ENCODE peak calls at places on chromosome 3, in nine cellular contexts. One of them, this sample, is unnamed.

GRCh38 chr3:71355037-71355436 is 228.5 kb downstream of the FOXP1 start:
- DNase-seq in transverse colon: no peak
- DNase-seq in heart left ventricle: no peak
- DNase-seq in CD8-positive, alpha-beta memory T cell: no peak
- DNase-seq in lower lobe of right lung: no peak
- DNase-seq in CD8-positive, alpha-beta T cell: no peak
- DNase-seq in tibial artery: no peak
- DNase-seq in neuronal stem cell: no peak
- DNase-seq in mesendoderm: no peak
- DNase-seq in this sample: no peak

GRCh38 chr3:54122046-54122801 is at the start of gene CACNA2D3:
- DNase-seq in transverse colon: peak
- DNase-seq in heart left ventricle: peak
- DNase-seq in CD8-positive, alpha-beta memory T cell: no peak
- DNase-seq in lower lobe of right lung: peak
- DNase-seq in CD8-positive, alpha-beta T cell: no peak
- DNase-seq in tibial artery: no peak
- DNase-seq in neuronal stem cell: no peak
- DNase-seq in mesendoderm: peak
- DNase-seq in this sample: peak

GRCh38 chr3:24624938-24625681 is 130.5 kb upstream of the THRB start:
- DNase-seq in transverse colon: no peak
- DNase-seq in heart left ventricle: no peak
- DNase-seq in CD8-positive, alpha-beta memory T cell: no peak
- DNase-seq in lower lobe of right lung: no peak
- DNase-seq in CD8-positive, alpha-beta T cell: no peak
- DNase-seq in tibial artery: no peak
- DNase-seq in neuronal stem cell: no peak
- DNase-seq in mesendoderm: peak
- DNase-seq in this sample: no peak

GRCh38 chr3:27127195-27127594 is 242.0 kb downstream of the NEK10 start:
- DNase-seq in transverse colon: no peak
- DNase-seq in heart left ventricle: no peak
- DNase-seq in CD8-positive, alpha-beta memory T cell: no peak
- DNase-seq in lower lobe of right lung: no peak
- DNase-seq in CD8-positive, alpha-beta T cell: no peak
- DNase-seq in tibial artery: no peak
- DNase-seq in neuronal stem cell: no peak
- DNase-seq in mesendoderm: no peak
- DNase-seq in this sample: no peak

GRCh38 chr3:58178528-58179234 is 32.1 kb downstream of the DNASE1L3 start:
- DNase-seq in transverse colon: peak
- DNase-seq in heart left ventricle: no peak
- DNase-seq in CD8-positive, alpha-beta memory T cell: no peak
- DNase-seq in lower lobe of right lung: no peak
- DNase-seq in CD8-positive, alpha-beta T cell: no peak
- DNase-seq in tibial artery: no peak
- DNase-seq in neuronal stem cell: no peak
- DNase-seq in mesendoderm: no peak
- DNase-seq in this sample: no peak

GRCh38 chr3:154122096-154122911 is 1.1 kb downstream of the ARHGEF26 start:
- DNase-seq in transverse colon: no peak
- DNase-seq in heart left ventricle: no peak
- DNase-seq in CD8-positive, alpha-beta memory T cell: no peak
- DNase-seq in lower lobe of right lung: peak
- DNase-seq in CD8-positive, alpha-beta T cell: no peak
- DNase-seq in tibial artery: peak
- DNase-seq in neuronal stem cell: peak
- DNase-seq in mesendoderm: peak
- DNase-seq in this sample: no peak

GRCh38 chr3:150170843-150171513 is 200.3 kb upstream of the PFN2 start:
- DNase-seq in transverse colon: no peak
- DNase-seq in heart left ventricle: peak
- DNase-seq in CD8-positive, alpha-beta memory T cell: no peak
- DNase-seq in lower lobe of right lung: no peak
- DNase-seq in CD8-positive, alpha-beta T cell: no peak
- DNase-seq in tibial artery: no peak
- DNase-seq in neuronal stem cell: no peak
- DNase-seq in mesendoderm: no peak
- DNase-seq in this sample: no peak

GRCh38 chr3:160395297-160395696 is 3.7 kb downstream of the IFT80 start:
- DNase-seq in transverse colon: no peak
- DNase-seq in heart left ventricle: no peak
- DNase-seq in CD8-positive, alpha-beta memory T cell: no peak
- DNase-seq in lower lobe of right lung: no peak
- DNase-seq in CD8-positive, alpha-beta T cell: no peak
- DNase-seq in tibial artery: no peak
- DNase-seq in neuronal stem cell: no peak
- DNase-seq in mesendoderm: peak
- DNase-seq in this sample: no peak

GRCh38 chr3:29183346-29184087 is 97.4 kb upstream of the RBMS3 start:
- DNase-seq in transverse colon: no peak
- DNase-seq in heart left ventricle: no peak
- DNase-seq in CD8-positive, alpha-beta memory T cell: no peak
- DNase-seq in lower lobe of right lung: no peak
- DNase-seq in CD8-positive, alpha-beta T cell: no peak
- DNase-seq in tibial artery: no peak
- DNase-seq in neuronal stem cell: no peak
- DNase-seq in mesendoderm: no peak
- DNase-seq in this sample: no peak

GRCh38 chr3:57557088-57557537 is 1.0 kb downstream of the PDE12 start:
- DNase-seq in transverse colon: peak
- DNase-seq in heart left ventricle: no peak
- DNase-seq in CD8-positive, alpha-beta memory T cell: peak
- DNase-seq in lower lobe of right lung: peak
- DNase-seq in CD8-positive, alpha-beta T cell: peak
- DNase-seq in tibial artery: no peak
- DNase-seq in neuronal stem cell: peak
- DNase-seq in mesendoderm: peak
- DNase-seq in this sample: peak

GRCh38 chr3:105594219-105594618 is 227.5 kb downstream of the ALCAM start:
- DNase-seq in transverse colon: no peak
- DNase-seq in heart left ventricle: no peak
- DNase-seq in CD8-positive, alpha-beta memory T cell: no peak
- DNase-seq in lower lobe of right lung: no peak
- DNase-seq in CD8-positive, alpha-beta T cell: no peak
- DNase-seq in tibial artery: no peak
- DNase-seq in neuronal stem cell: no peak
- DNase-seq in mesendoderm: no peak
- DNase-seq in this sample: no peak

GRCh38 chr3:13262493-13263211 is 157.5 kb downstream of the NUP210 start:
- DNase-seq in transverse colon: no peak
- DNase-seq in heart left ventricle: no peak
- DNase-seq in CD8-positive, alpha-beta memory T cell: no peak
- DNase-seq in lower lobe of right lung: no peak
- DNase-seq in CD8-positive, alpha-beta T cell: no peak
- DNase-seq in tibial artery: no peak
- DNase-seq in neuronal stem cell: no peak
- DNase-seq in mesendoderm: no peak
- DNase-seq in this sample: no peak

GRCh38 chr3:111676177-111677021 is 81.3 kb upstream of the ZBED2 start:
- DNase-seq in transverse colon: peak
- DNase-seq in heart left ventricle: no peak
- DNase-seq in CD8-positive, alpha-beta memory T cell: no peak
- DNase-seq in lower lobe of right lung: no peak
- DNase-seq in CD8-positive, alpha-beta T cell: no peak
- DNase-seq in tibial artery: no peak
- DNase-seq in neuronal stem cell: no peak
- DNase-seq in mesendoderm: no peak
- DNase-seq in this sample: no peak

GRCh38 chr3:12395349-12396012 is 88.8 kb upstream of the TSEN2 start:
- DNase-seq in transverse colon: no peak
- DNase-seq in heart left ventricle: no peak
- DNase-seq in CD8-positive, alpha-beta memory T cell: no peak
- DNase-seq in lower lobe of right lung: no peak
- DNase-seq in CD8-positive, alpha-beta T cell: no peak
- DNase-seq in tibial artery: no peak
- DNase-seq in neuronal stem cell: no peak
- DNase-seq in mesendoderm: no peak
- DNase-seq in this sample: no peak

GRCh38 chr3:17411157-17411877 is 331.1 kb downstream of the TBC1D5 start:
- DNase-seq in transverse colon: no peak
- DNase-seq in heart left ventricle: no peak
- DNase-seq in CD8-positive, alpha-beta memory T cell: no peak
- DNase-seq in lower lobe of right lung: no peak
- DNase-seq in CD8-positive, alpha-beta T cell: no peak
- DNase-seq in tibial artery: no peak
- DNase-seq in neuronal stem cell: no peak
- DNase-seq in mesendoderm: no peak
- DNase-seq in this sample: no peak

GRCh38 chr3:56845505-56845904 is 43.8 kb upstream of the ARHGEF3 start:
- DNase-seq in transverse colon: no peak
- DNase-seq in heart left ventricle: no peak
- DNase-seq in CD8-positive, alpha-beta memory T cell: no peak
- DNase-seq in lower lobe of right lung: no peak
- DNase-seq in CD8-positive, alpha-beta T cell: no peak
- DNase-seq in tibial artery: no peak
- DNase-seq in neuronal stem cell: no peak
- DNase-seq in mesendoderm: no peak
- DNase-seq in this sample: no peak

GRCh38 chr3:184058029-184058428 is 5.2 kb downstream of the HTR3C start:
- DNase-seq in transverse colon: no peak
- DNase-seq in heart left ventricle: no peak
- DNase-seq in CD8-positive, alpha-beta memory T cell: no peak
- DNase-seq in lower lobe of right lung: no peak
- DNase-seq in CD8-positive, alpha-beta T cell: no peak
- DNase-seq in tibial artery: no peak
- DNase-seq in neuronal stem cell: no peak
- DNase-seq in mesendoderm: no peak
- DNase-seq in this sample: no peak

GRCh38 chr3:147760998-147761397 is 351.8 kb downstream of the ZIC1 start:
- DNase-seq in transverse colon: no peak
- DNase-seq in heart left ventricle: no peak
- DNase-seq in CD8-positive, alpha-beta memory T cell: no peak
- DNase-seq in lower lobe of right lung: no peak
- DNase-seq in CD8-positive, alpha-beta T cell: no peak
- DNase-seq in tibial artery: no peak
- DNase-seq in neuronal stem cell: no peak
- DNase-seq in mesendoderm: no peak
- DNase-seq in this sample: no peak

DNA sequence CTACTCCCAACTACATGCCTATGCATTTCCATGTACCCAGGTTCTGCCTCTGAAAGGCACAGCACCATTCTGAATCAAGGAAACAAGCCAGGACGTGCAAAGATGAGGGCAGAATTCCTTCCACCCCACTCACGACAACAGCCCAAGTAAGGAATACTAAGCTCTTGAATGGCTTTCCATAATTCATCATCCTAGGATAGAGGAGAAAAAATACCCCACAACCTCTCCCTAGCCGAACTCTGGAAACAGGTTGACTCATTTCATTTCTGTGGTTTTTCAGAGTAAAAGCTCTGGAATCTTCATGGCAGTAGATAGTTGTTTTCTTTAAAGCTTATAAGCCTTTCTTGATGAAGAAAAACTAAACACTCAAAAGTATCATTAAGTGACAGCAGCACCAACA is 77.8 kb downstream of the PDZRN3 start:
- DNase-seq in transverse colon: no peak
- DNase-seq in heart left ventricle: no peak
- DNase-seq in CD8-positive, alpha-beta memory T cell: no peak
- DNase-seq in lower lobe of right lung: no peak
- DNase-seq in CD8-positive, alpha-beta T cell: no peak
- DNase-seq in tibial artery: no peak
- DNase-seq in neuronal stem cell: no peak
- DNase-seq in mesendoderm: no peak
- DNase-seq in this sample: no peak
- H3K4me3 ChIP-seq in transverse colon: no peak
- H3K4me3 ChIP-seq in heart left ventricle: no peak
- H3K4me3 ChIP-seq in CD8-positive, alpha-beta memory T cell: no peak
- H3K4me3 ChIP-seq in lower lobe of right lung: no peak
- H3K4me3 ChIP-seq in CD8-positive, alpha-beta T cell: no peak
- H3K4me3 ChIP-seq in tibial artery: no peak
- H3K4me3 ChIP-seq in neuronal stem cell: no peak
- H3K4me3 ChIP-seq in mesendoderm: no peak
- H3K4me3 ChIP-seq in this sample: no peak

GRCh38 chr3:39141211-39141995 is 12.0 kb downstream of the CSRNP1 start:
- DNase-seq in transverse colon: peak
- DNase-seq in heart left ventricle: peak
- DNase-seq in CD8-positive, alpha-beta memory T cell: no peak
- DNase-seq in lower lobe of right lung: peak
- DNase-seq in CD8-positive, alpha-beta T cell: no peak
- DNase-seq in tibial artery: peak
- DNase-seq in neuronal stem cell: no peak
- DNase-seq in mesendoderm: no peak
- DNase-seq in this sample: peak
- H3K4me3 ChIP-seq in transverse colon: no peak
- H3K4me3 ChIP-seq in heart left ventricle: no peak
- H3K4me3 ChIP-seq in CD8-positive, alpha-beta memory T cell: no peak
- H3K4me3 ChIP-seq in lower lobe of right lung: peak
- H3K4me3 ChIP-seq in CD8-positive, alpha-beta T cell: no peak
- H3K4me3 ChIP-seq in tibial artery: no peak
- H3K4me3 ChIP-seq in neuronal stem cell: no peak
- H3K4me3 ChIP-seq in mesendoderm: no peak
- H3K4me3 ChIP-seq in this sample: peak

DNA sequence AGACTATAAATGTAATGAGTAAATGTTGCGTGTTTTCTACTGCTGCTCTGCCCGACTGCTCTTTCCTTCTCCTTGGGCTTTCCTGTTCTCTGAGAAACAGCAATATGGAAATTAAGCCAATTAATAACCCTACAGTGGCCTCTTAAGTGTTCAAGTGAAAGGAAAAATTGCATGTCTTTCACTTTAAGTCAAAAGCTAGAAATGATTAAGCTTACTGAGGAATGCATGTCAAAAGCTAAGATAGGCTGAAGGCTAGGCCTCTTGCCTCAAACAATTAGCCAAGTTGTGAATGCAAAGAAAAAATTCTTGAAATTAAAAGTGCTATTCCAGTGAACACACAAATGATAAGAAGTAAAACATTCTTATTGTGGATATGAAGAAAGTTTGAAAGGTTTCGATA is 55.0 kb downstream of the ATP2C1 start:
- DNase-seq in transverse colon: no peak
- DNase-seq in heart left ventricle: no peak
- DNase-seq in CD8-positive, alpha-beta memory T cell: no peak
- DNase-seq in lower lobe of right lung: no peak
- DNase-seq in CD8-positive, alpha-beta T cell: no peak
- DNase-seq in tibial artery: no peak
- DNase-seq in neuronal stem cell: no peak
- DNase-seq in mesendoderm: no peak
- DNase-seq in this sample: no peak
- H3K4me3 ChIP-seq in transverse colon: no peak
- H3K4me3 ChIP-seq in heart left ventricle: no peak
- H3K4me3 ChIP-seq in CD8-positive, alpha-beta memory T cell: peak
- H3K4me3 ChIP-seq in lower lobe of right lung: no peak
- H3K4me3 ChIP-seq in CD8-positive, alpha-beta T cell: no peak
- H3K4me3 ChIP-seq in tibial artery: no peak
- H3K4me3 ChIP-seq in neuronal stem cell: no peak
- H3K4me3 ChIP-seq in mesendoderm: no peak
- H3K4me3 ChIP-seq in this sample: no peak

GRCh38 chr3:113276581-113277080 is 65.3 kb downstream of the BOC start:
- DNase-seq in transverse colon: no peak
- DNase-seq in heart left ventricle: no peak
- DNase-seq in CD8-positive, alpha-beta memory T cell: no peak
- DNase-seq in lower lobe of right lung: no peak
- DNase-seq in CD8-positive, alpha-beta T cell: no peak
- DNase-seq in tibial artery: no peak
- DNase-seq in neuronal stem cell: no peak
- DNase-seq in mesendoderm: no peak
- DNase-seq in this sample: no peak
- H3K4me3 ChIP-seq in transverse colon: no peak
- H3K4me3 ChIP-seq in heart left ventricle: no peak
- H3K4me3 ChIP-seq in CD8-positive, alpha-beta memory T cell: no peak
- H3K4me3 ChIP-seq in lower lobe of right lung: peak
- H3K4me3 ChIP-seq in CD8-positive, alpha-beta T cell: no peak
- H3K4me3 ChIP-seq in tibial artery: peak
- H3K4me3 ChIP-seq in neuronal stem cell: no peak
- H3K4me3 ChIP-seq in mesendoderm: no peak
- H3K4me3 ChIP-seq in this sample: peak

This sample was measured in psoas muscle.